ENCODE peak calls at places on chromosomes 13 and 19, in five cellular contexts. Y is stimulated activated CD8-positive, alpha-beta memory T cell treated with anti-CD3 and anti-CD28 coated beads, Interleukin-2, amount 100 ng/mL, for 48 hours; V is activated CD4-positive, CD25-positive, alpha-beta regulatory T cell treated with anti-CD3 and anti-CD28 coated beads, Interleukin-2, amount 50 U/mL, for 16 hours; Z is M059J; G is NCI-H460. N is an unnamed sample.

GRCh38 chr19:768424-768823 is 17.5 kb downstream of the MISP start:
- DNase-seq in Z (peak; percentile 78), G (no peak), V (no peak), Y (no peak), N (no peak)

GRCh38 chr13:114258589-114258988 is 22.8 kb upstream of the UPF3A start:
- DNase-seq in V (no peak), G (no peak), Y (no peak), Z (no peak), N (no peak)

GRCh38 chr13:106471957-106472543 is 63.4 kb downstream of the EFNB2 start:
- DNase-seq in Z (peak; percentile 92), G (peak; percentile 36), V (no peak), Y (no peak), N (no peak)

GRCh38 chr19:47581605-47582319 is 8.8 kb upstream of the ZNF541 start:
- DNase-seq in G (no peak), Y (no peak), V (no peak), Z (no peak), N (no peak)

GRCh38 chr13:97911311-97912138 is 42.0 kb upstream of the IPO5 start:
- DNase-seq in G (peak; percentile 2), V (no peak), Y (peak; percentile 6), Z (peak; percentile 41), N (no peak)

GRCh38 chr13:65913173-65913572 is 1317.0 kb downstream of the PCDH9 start:
- DNase-seq in G (peak; percentile 19), Y (no peak), V (no peak), Z (peak; percentile 30), N (no peak)

GRCh38 chr19:52086481-52086880 is 9.1 kb downstream of the ZNF841 start:
- DNase-seq in G (no peak), Z (peak; percentile 9), Y (no peak), V (no peak), N (no peak)

GRCh38 chr19:8666814-8667405 is 31.7 kb downstream of the ACTL9 start:
- DNase-seq in Y (no peak), G (no peak), Z (no peak), V (no peak), N (no peak)

GRCh38 chr13:47480121-47480520 is 521.0 kb downstream of the SUCLA2 start:
- DNase-seq in V (no peak), G (no peak), Y (no peak), Z (peak; percentile 85), N (no peak)

GRCh38 chr13:57123660-57124059 is 17.1 kb upstream of the PRR20A start:
- DNase-seq in Y (no peak), G (no peak), V (no peak), Z (no peak), N (no peak)

GRCh38 chr19:14544977-14545715 is 15.8 kb downstream of the TECR start:
- DNase-seq in Z (no peak), Y (no peak), G (no peak), V (no peak), N (no peak)

GRCh38 chr13:69793803-69794453 is 313.7 kb upstream of the ATXN8OS start:
- DNase-seq in G (no peak), Z (no peak), V (no peak), Y (no peak), N (no peak)

GRCh38 chr19:5628919-5629481 is 6.1 kb downstream of the SAFB start:
- DNase-seq in Y (no peak), V (no peak), G (no peak), Z (no peak), N (no peak)